ENCODE peak calls at places on chromosomes 5 and 9, in ten cellular contexts. X, O, S, F, V, T, Z, Y, I and W are unnamed samples.

GRCh38 chr9:13160051-13160450 is 119.4 kb downstream of the MPDZ start:
- DNase-seq in X (no peak), O (no peak), S (no peak), F (no peak), V (no peak), T (no peak), Z (no peak), Y (no peak), I (no peak), W (no peak)

GRCh38 chr5:141039517-141039916 is 11.7 kb upstream of the PCDHB1 start:
- DNase-seq in X (peak; percentile 57), O (no peak), S (no peak), F (no peak), V (peak; percentile 38), T (no peak), Z (peak; percentile 86), Y (peak; percentile 68), I (peak; percentile 38), W (no peak)

GRCh38 chr9:10548348-10548747 is 64.5 kb downstream of the PTPRD start:
- DNase-seq in X (no peak), O (no peak), S (no peak), F (no peak), V (no peak), T (no peak), Z (no peak), Y (no peak), I (no peak), W (no peak)

GRCh38 chr5:57705769-57706168 is 223.2 kb upstream of the ACTBL2 start:
- DNase-seq in X (no peak), O (no peak), S (no peak), F (no peak), V (no peak), T (no peak), Z (no peak), Y (no peak), I (no peak), W (no peak)

GRCh38 chr5:67900515-67900914 is 315.0 kb upstream of the PIK3R1 start:
- DNase-seq in X (no peak), O (no peak), S (no peak), F (peak; percentile 49), V (no peak), T (no peak), Z (no peak), Y (no peak), I (no peak), W (no peak)

GRCh38 chr9:110047955-110048472 is 159.9 kb downstream of the C9orf152 start:
- DNase-seq in X (peak; percentile 34), O (peak; percentile 72), S (no peak), F (no peak), V (peak; percentile 52), T (no peak), Z (peak; percentile 60), Y (peak; percentile 76), I (no peak), W (no peak)

GRCh38 chr5:140240987-140241706 is 61.8 kb downstream of the PFDN1 start:
- DNase-seq in X (peak; percentile 19), O (peak; percentile 96), S (peak; percentile 46), F (peak; percentile 94), V (peak; percentile 78), T (peak; percentile 77), Z (peak; percentile 93), Y (peak; percentile 56), I (peak; percentile 95), W (no peak)

GRCh38 chr5:110909950-110910349 is 161.6 kb upstream of the TSLP start:
- DNase-seq in X (no peak), O (no peak), S (no peak), F (peak; percentile 81), V (no peak), T (no peak), Z (no peak), Y (no peak), I (no peak), W (no peak)

GRCh38 chr9:131117111-131117761 is 8.2 kb upstream of the NUP214 start:
- DNase-seq in X (no peak), O (no peak), S (no peak), F (peak; percentile 21), V (no peak), T (no peak), Z (no peak), Y (no peak), I (no peak), W (no peak)

GRCh38 chr5:153797484-153797883 is 241.2 kb downstream of the FAM114A2 start:
- DNase-seq in X (no peak), O (no peak), S (no peak), F (no peak), V (no peak), T (no peak), Z (no peak), Y (no peak), I (no peak), W (no peak)

GRCh38 chr9:113649054-113649453 is 185.5 kb downstream of the RGS3 start:
- DNase-seq in X (peak; percentile 76), O (no peak), S (no peak), F (peak; percentile 60), V (no peak), T (no peak), Z (peak; percentile 82), Y (no peak), I (no peak), W (no peak)

GRCh38 chr5:158727771-158728311 is 371.9 kb downstream of the EBF1 start:
- DNase-seq in X (no peak), O (no peak), S (no peak), F (peak; percentile 26), V (no peak), T (no peak), Z (no peak), Y (peak; percentile 74), I (no peak), W (no peak)

GRCh38 chr5:159449925-159450324 is 119.6 kb upstream of the IL12B start:
- DNase-seq in X (no peak), O (peak; percentile 8), S (no peak), F (peak; percentile 7), V (no peak), T (peak; percentile 38), Z (no peak), Y (no peak), I (peak; percentile 98), W (peak; percentile 49)